ENCODE peak calls at places on chromosomes 1 and 21, in eight cellular contexts. One of them, this sample, is unnamed.
A peak's percentile ranks its signal among the peaks of the same experiment; 100 is the strongest.

GRCh38 chr1:53461329-53462044 is 2.3 kb downstream of the DMRTB1 start:
- DNase-seq in GM06990: no peak
- DNase-seq in heart left ventricle: no peak
- DNase-seq in astrocyte of the cerebellum: no peak
- DNase-seq in Peyer's patch: no peak
- DNase-seq in MCF 10A: no peak
- DNase-seq in GM23338: no peak
- DNase-seq in AG09309: no peak
- DNase-seq in this sample: no peak

GRCh38 chr1:44941424-44942324 is 44.7 kb downstream of the EIF2B3 start:
- DNase-seq in Peyer's patch: no peak
- DNase-seq in MCF 10A: no peak
- DNase-seq in GM23338: no peak
- DNase-seq in astrocyte of the cerebellum: no peak
- DNase-seq in AG09309: no peak
- DNase-seq in GM06990: no peak
- DNase-seq in heart left ventricle: no peak
- DNase-seq in this sample: no peak

GRCh38 chr1:207458409-207458808 is 4.3 kb downstream of the CR2 start:
- DNase-seq in MCF 10A: no peak
- DNase-seq in GM23338: no peak
- DNase-seq in heart left ventricle: no peak
- DNase-seq in astrocyte of the cerebellum: no peak
- DNase-seq in GM06990: no peak
- DNase-seq in Peyer's patch: no peak
- DNase-seq in AG09309: no peak
- DNase-seq in this sample: no peak

GRCh38 chr1:32311709-32312393 is 20.0 kb downstream of the HDAC1 start:
- DNase-seq in AG09309: no peak
- DNase-seq in astrocyte of the cerebellum: no peak
- DNase-seq in heart left ventricle: no peak
- DNase-seq in GM23338: no peak
- DNase-seq in GM06990: no peak
- DNase-seq in Peyer's patch: no peak
- DNase-seq in MCF 10A: no peak
- DNase-seq in this sample: no peak

GRCh38 chr1:79355073-79355472 is 348.5 kb upstream of the ADGRL4 start:
- DNase-seq in heart left ventricle: no peak
- DNase-seq in MCF 10A: no peak
- DNase-seq in AG09309: peak; percentile 35
- DNase-seq in GM23338: no peak
- DNase-seq in GM06990: no peak
- DNase-seq in Peyer's patch: no peak
- DNase-seq in astrocyte of the cerebellum: peak; percentile 18
- DNase-seq in this sample: no peak

GRCh38 chr1:198220428-198220827 is 63.6 kb downstream of the NEK7 start:
- DNase-seq in MCF 10A: peak; percentile 97
- DNase-seq in AG09309: peak; percentile 61
- DNase-seq in Peyer's patch: no peak
- DNase-seq in GM06990: no peak
- DNase-seq in astrocyte of the cerebellum: peak; percentile 73
- DNase-seq in GM23338: no peak
- DNase-seq in heart left ventricle: no peak
- DNase-seq in this sample: no peak

GRCh38 chr21:41932576-41933258 is 21.1 kb downstream of the C2CD2 start:
- DNase-seq in GM06990: no peak
- DNase-seq in MCF 10A: peak; percentile 56
- DNase-seq in Peyer's patch: no peak
- DNase-seq in AG09309: no peak
- DNase-seq in astrocyte of the cerebellum: no peak
- DNase-seq in heart left ventricle: no peak
- DNase-seq in GM23338: no peak
- DNase-seq in this sample: no peak

GRCh38 chr1:244322791-244323521 is 128.8 kb downstream of the ADSS2 start:
- DNase-seq in GM06990: no peak
- DNase-seq in heart left ventricle: peak; percentile 43
- DNase-seq in AG09309: peak; percentile 84
- DNase-seq in astrocyte of the cerebellum: peak; percentile 97
- DNase-seq in Peyer's patch: no peak
- DNase-seq in GM23338: peak; percentile 49
- DNase-seq in MCF 10A: peak; percentile 99
- DNase-seq in this sample: no peak

GRCh38 chr1:119565131-119565772 is 58.2 kb downstream of the HSD3B1 start:
- DNase-seq in GM06990: peak; percentile 50
- DNase-seq in astrocyte of the cerebellum: no peak
- DNase-seq in Peyer's patch: no peak
- DNase-seq in GM23338: no peak
- DNase-seq in heart left ventricle: no peak
- DNase-seq in AG09309: no peak
- DNase-seq in MCF 10A: no peak
- DNase-seq in this sample: peak; percentile 10

GRCh38 chr1:107831921-107832320 is 133.1 kb downstream of the VAV3 start:
- DNase-seq in GM06990: no peak
- DNase-seq in MCF 10A: no peak
- DNase-seq in heart left ventricle: no peak
- DNase-seq in AG09309: no peak
- DNase-seq in astrocyte of the cerebellum: no peak
- DNase-seq in GM23338: no peak
- DNase-seq in Peyer's patch: no peak
- DNase-seq in this sample: no peak

GRCh38 chr1:17860812-17861211 is 105.7 kb downstream of the ACTL8 start:
- DNase-seq in AG09309: no peak
- DNase-seq in GM23338: no peak
- DNase-seq in Peyer's patch: no peak
- DNase-seq in GM06990: no peak
- DNase-seq in heart left ventricle: no peak
- DNase-seq in astrocyte of the cerebellum: no peak
- DNase-seq in MCF 10A: no peak
- DNase-seq in this sample: no peak

GRCh38 chr1:201945157-201945556 is 1.2 kb downstream of the LMOD1 start:
- DNase-seq in GM23338: peak; percentile 69
- DNase-seq in MCF 10A: no peak
- DNase-seq in Peyer's patch: no peak
- DNase-seq in GM06990: no peak
- DNase-seq in AG09309: no peak
- DNase-seq in astrocyte of the cerebellum: no peak
- DNase-seq in heart left ventricle: no peak
- DNase-seq in this sample: no peak

GRCh38 chr1:62304975-62305374 is 14.3 kb downstream of the KANK4 start:
- DNase-seq in heart left ventricle: no peak
- DNase-seq in Peyer's patch: no peak
- DNase-seq in AG09309: no peak
- DNase-seq in astrocyte of the cerebellum: no peak
- DNase-seq in GM23338: no peak
- DNase-seq in GM06990: no peak
- DNase-seq in MCF 10A: no peak
- DNase-seq in this sample: no peak

GRCh38 chr1:59596432-59596831 is 218.3 kb upstream of the HOOK1 start:
- DNase-seq in MCF 10A: peak; percentile 71
- DNase-seq in astrocyte of the cerebellum: no peak
- DNase-seq in GM23338: no peak
- DNase-seq in Peyer's patch: no peak
- DNase-seq in GM06990: no peak
- DNase-seq in AG09309: peak; percentile 87
- DNase-seq in heart left ventricle: peak; percentile 34
- DNase-seq in this sample: no peak

GRCh38 chr21:45551816-45552695 is 9.8 kb upstream of the SLC19A1 start:
- DNase-seq in GM06990: no peak
- DNase-seq in GM23338: no peak
- DNase-seq in Peyer's patch: peak; percentile 46
- DNase-seq in MCF 10A: no peak
- DNase-seq in heart left ventricle: no peak
- DNase-seq in AG09309: no peak
- DNase-seq in astrocyte of the cerebellum: no peak
- DNase-seq in this sample: no peak

GRCh38 chr1:150926094-150926741 is at the start of gene SETDB1:
- DNase-seq in MCF 10A: peak; percentile 99
- DNase-seq in Peyer's patch: peak; percentile 94
- DNase-seq in AG09309: peak; percentile 78
- DNase-seq in astrocyte of the cerebellum: peak; percentile 85
- DNase-seq in heart left ventricle: peak; percentile 95
- DNase-seq in GM23338: peak; percentile 100
- DNase-seq in GM06990: peak; percentile 94
- DNase-seq in this sample: peak; percentile 87
- TF ChIP-seq CTCF in MCF 10A: no peak
- TF ChIP-seq CTCF in Peyer's patch: no peak
- TF ChIP-seq CTCF in AG09309: no peak
- TF ChIP-seq CTCF in astrocyte of the cerebellum: no peak
- TF ChIP-seq CTCF in heart left ventricle: no peak
- TF ChIP-seq CTCF in GM23338: peak; percentile 21
- TF ChIP-seq CTCF in GM06990: peak; percentile 9
- TF ChIP-seq CTCF in this sample: no peak

GRCh38 chr1:238061967-238062613 is 171.4 kb upstream of the ZP4 start:
- DNase-seq in AG09309: peak; percentile 13
- DNase-seq in heart left ventricle: no peak
- DNase-seq in GM06990: no peak
- DNase-seq in Peyer's patch: no peak
- DNase-seq in MCF 10A: peak; percentile 78
- DNase-seq in astrocyte of the cerebellum: peak; percentile 57
- DNase-seq in GM23338: no peak
- DNase-seq in this sample: no peak

GRCh38 chr1:238060046-238060445 is 169.3 kb upstream of the ZP4 start:
- DNase-seq in astrocyte of the cerebellum: peak; percentile 35
- DNase-seq in GM06990: no peak
- DNase-seq in Peyer's patch: no peak
- DNase-seq in heart left ventricle: no peak
- DNase-seq in AG09309: no peak
- DNase-seq in MCF 10A: no peak
- DNase-seq in GM23338: no peak
- DNase-seq in this sample: no peak

DNA sequence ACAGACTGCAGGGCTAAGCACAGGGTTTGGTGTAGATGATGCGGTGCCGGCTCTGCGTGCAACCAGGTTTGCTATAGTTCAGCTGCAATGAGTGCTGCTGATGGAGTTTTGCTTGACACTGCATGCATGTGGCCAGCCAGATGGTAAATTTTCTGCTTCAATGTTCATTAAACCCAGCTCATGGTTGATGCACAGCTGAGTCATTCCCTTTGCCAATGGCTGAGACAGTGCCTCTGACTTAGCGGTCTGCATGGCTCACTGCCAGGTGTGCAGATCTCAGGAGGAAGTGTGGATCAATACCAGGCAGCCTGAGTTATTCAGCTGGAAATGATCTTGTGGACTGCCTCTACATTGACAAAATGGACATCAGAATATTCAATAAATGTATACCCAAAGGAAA is 172.7 kb upstream of the ZP4 start:
- DNase-seq in heart left ventricle: no peak
- DNase-seq in MCF 10A: peak; percentile 91
- DNase-seq in Peyer's patch: no peak
- DNase-seq in GM23338: no peak
- DNase-seq in astrocyte of the cerebellum: peak; percentile 91
- DNase-seq in AG09309: peak; percentile 18
- DNase-seq in GM06990: peak; percentile 25
- DNase-seq in this sample: no peak
- TF ChIP-seq CTCF in heart left ventricle: no peak
- TF ChIP-seq CTCF in MCF 10A: no peak
- TF ChIP-seq CTCF in Peyer's patch: no peak
- TF ChIP-seq CTCF in GM23338: no peak
- TF ChIP-seq CTCF in astrocyte of the cerebellum: no peak
- TF ChIP-seq CTCF in AG09309: no peak
- TF ChIP-seq CTCF in GM06990: no peak
- TF ChIP-seq CTCF in this sample: no peak

GRCh38 chr1:7961199-7962010 is at the start of gene PARK7:
- DNase-seq in GM06990: peak; percentile 100
- DNase-seq in AG09309: peak; percentile 97
- DNase-seq in Peyer's patch: peak; percentile 100
- DNase-seq in astrocyte of the cerebellum: peak; percentile 97
- DNase-seq in heart left ventricle: peak; percentile 99
- DNase-seq in MCF 10A: peak; percentile 99
- DNase-seq in GM23338: peak; percentile 99
- DNase-seq in this sample: peak; percentile 98

GRCh38 chr1:7962636-7963377 is 1.3 kb downstream of the PARK7 start:
- DNase-seq in heart left ventricle: no peak
- DNase-seq in GM06990: no peak
- DNase-seq in AG09309: no peak
- DNase-seq in GM23338: no peak
- DNase-seq in MCF 10A: no peak
- DNase-seq in astrocyte of the cerebellum: no peak
- DNase-seq in Peyer's patch: no peak
- DNase-seq in this sample: no peak

GRCh38 chr1:7962011-7962335 is 462 bp downstream of the PARK7 start:
- DNase-seq in AG09309: no peak
- DNase-seq in astrocyte of the cerebellum: no peak
- DNase-seq in GM06990: no peak
- DNase-seq in GM23338: no peak
- DNase-seq in MCF 10A: no peak
- DNase-seq in heart left ventricle: no peak
- DNase-seq in Peyer's patch: no peak
- DNase-seq in this sample: peak; percentile 53

GRCh38 chr1:7960165-7960564 is 1.3 kb upstream of the PARK7 start:
- DNase-seq in Peyer's patch: no peak
- DNase-seq in heart left ventricle: no peak
- DNase-seq in GM23338: no peak
- DNase-seq in astrocyte of the cerebellum: no peak
- DNase-seq in MCF 10A: no peak
- DNase-seq in AG09309: no peak
- DNase-seq in GM06990: no peak
- DNase-seq in this sample: no peak

GRCh38 chr1:7960867-7961198 is 678 bp upstream of the PARK7 start:
- DNase-seq in MCF 10A: no peak
- DNase-seq in AG09309: no peak
- DNase-seq in GM06990: no peak
- DNase-seq in GM23338: no peak
- DNase-seq in Peyer's patch: no peak
- DNase-seq in astrocyte of the cerebellum: no peak
- DNase-seq in heart left ventricle: no peak
- DNase-seq in this sample: no peak
- TF ChIP-seq CTCF in MCF 10A: no peak
- TF ChIP-seq CTCF in AG09309: no peak
- TF ChIP-seq CTCF in GM06990: no peak
- TF ChIP-seq CTCF in GM23338: no peak
- TF ChIP-seq CTCF in Peyer's patch: no peak
- TF ChIP-seq CTCF in astrocyte of the cerebellum: no peak
- TF ChIP-seq CTCF in heart left ventricle: no peak
- TF ChIP-seq CTCF in this sample: no peak

DNA sequence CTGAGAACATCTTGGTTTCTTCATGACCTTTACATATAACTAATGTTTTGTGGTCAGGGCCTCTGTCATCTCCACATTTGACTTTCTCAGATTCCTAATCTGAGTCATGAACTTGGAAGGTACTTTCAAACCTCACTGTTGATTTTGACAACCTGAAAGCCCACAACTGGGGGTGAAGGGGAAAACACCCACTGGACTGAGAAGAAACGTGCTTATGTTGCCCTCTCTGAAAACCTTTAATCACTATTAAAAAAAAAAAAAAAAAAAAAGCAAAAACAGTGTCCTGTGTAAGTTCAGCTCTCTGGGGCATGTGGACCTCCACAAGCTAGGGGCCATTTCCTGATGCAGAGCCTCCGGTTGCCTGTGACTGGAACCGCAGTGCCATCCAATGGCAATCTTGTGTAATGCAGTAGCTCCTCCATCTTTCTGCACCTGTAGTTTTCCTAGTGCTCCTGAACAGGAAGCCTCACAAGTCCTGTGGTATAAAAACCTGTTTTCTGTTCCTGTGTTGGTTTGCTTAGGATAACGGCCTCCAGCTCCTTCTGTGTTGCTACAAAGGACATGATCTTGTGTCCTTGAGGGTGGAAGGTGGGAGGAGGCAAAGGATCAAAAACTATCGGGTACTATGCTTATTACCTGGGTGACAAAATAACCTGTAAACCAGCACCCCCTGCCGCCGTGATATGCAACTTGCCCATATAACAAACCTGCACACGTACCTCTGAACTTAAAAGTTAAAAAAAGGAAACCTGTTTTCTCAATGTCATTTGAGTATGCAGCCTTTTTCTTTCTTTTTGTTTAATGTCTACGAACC is 124.5 kb downstream of the ZNF648 start:
- DNase-seq in astrocyte of the cerebellum: no peak
- DNase-seq in AG09309: no peak
- DNase-seq in MCF 10A: peak; percentile 87
- DNase-seq in GM06990: peak; percentile 69
- DNase-seq in Peyer's patch: no peak
- DNase-seq in heart left ventricle: peak; percentile 11
- DNase-seq in GM23338: peak; percentile 91
- DNase-seq in this sample: peak; percentile 76
- TF ChIP-seq CTCF in astrocyte of the cerebellum: peak; percentile 57
- TF ChIP-seq CTCF in AG09309: peak; percentile 4
- TF ChIP-seq CTCF in MCF 10A: peak; percentile 75
- TF ChIP-seq CTCF in GM06990: peak; percentile 69
- TF ChIP-seq CTCF in Peyer's patch: peak; percentile 36
- TF ChIP-seq CTCF in heart left ventricle: peak; percentile 49
- TF ChIP-seq CTCF in GM23338: peak; percentile 97
- TF ChIP-seq CTCF in this sample: peak; percentile 65